ENCODE peak calls at places on chromosome 3, in eight cellular contexts. G is bronchial epithelial cell; Y is esophagus squamous epithelium; W is tibial artery; A is prostate gland; U is naive thymus-derived CD4-positive, alpha-beta T cell; T is adipocyte; J is brain microvascular endothelial cell. M is an unnamed sample.

GRCh38 chr3:20861454-20861853 is 675.4 kb upstream of the SGO1 start:
- DNase-seq in G (no peak), Y (no peak), W (no peak), A (no peak), U (no peak), T (no peak), J (no peak), M (no peak)

GRCh38 chr3:152317956-152318355 is 49.2 kb downstream of the MBNL1 start:
- DNase-seq in G (peak; percentile 33), Y (no peak), W (no peak), A (no peak), U (no peak), T (peak; percentile 61), J (peak; percentile 30), M (no peak)

GRCh38 chr3:116034797-116035196 is 410.5 kb downstream of the LSAMP start:
- DNase-seq in G (no peak), Y (no peak), W (no peak), A (no peak), U (no peak), T (peak; percentile 38), J (no peak), M (no peak)

GRCh38 chr3:34419801-34420200 is 621.4 kb downstream of the PDCD6IP start:
- DNase-seq in G (no peak), Y (no peak), W (no peak), A (no peak), U (no peak), T (peak; percentile 27), J (peak; percentile 1), M (no peak)

GRCh38 chr3:4950948-4951347 is 28.3 kb upstream of the BHLHE40 start:
- DNase-seq in G (no peak), Y (no peak), W (no peak), A (no peak), U (no peak), T (no peak), J (no peak), M (no peak)

GRCh38 chr3:46692566-46692983 is 904 bp downstream of the ALS2CL start:
- DNase-seq in G (peak; percentile 95), Y (no peak), W (peak; percentile 71), A (peak; percentile 27), U (no peak), T (no peak), J (no peak), M (no peak)

GRCh38 chr3:84978833-84979232 is 20.0 kb downstream of the CADM2 start:
- DNase-seq in G (no peak), Y (no peak), W (no peak), A (no peak), U (no peak), T (no peak), J (no peak), M (no peak)

GRCh38 chr3:32401541-32402052 is 9.9 kb downstream of the CMTM7 start:
- DNase-seq in G (peak; percentile 59), Y (peak; percentile 46), W (peak; percentile 90), A (peak; percentile 61), U (peak; percentile 63), T (peak; percentile 83), J (peak; percentile 61), M (no peak)

GRCh38 chr3:72453686-72454085 is 394.6 kb downstream of the SHQ1 start:
- DNase-seq in G (no peak), Y (no peak), W (no peak), A (no peak), U (no peak), T (peak; percentile 36), J (no peak), M (no peak)

GRCh38 chr3:56845505-56845904 is 43.8 kb upstream of the ARHGEF3 start:
- DNase-seq in G (no peak), Y (no peak), W (no peak), A (no peak), U (no peak), T (no peak), J (no peak), M (no peak)

GRCh38 chr3:43503067-43503728 is 118.6 kb downstream of the ANO10 start:
- DNase-seq in G (peak; percentile 45), Y (no peak), W (no peak), A (no peak), U (peak; percentile 61), T (peak; percentile 82), J (no peak), M (no peak)

GRCh38 chr3:34073141-34073540 is 274.7 kb downstream of the PDCD6IP start:
- DNase-seq in G (no peak), Y (no peak), W (no peak), A (no peak), U (no peak), T (no peak), J (no peak), M (no peak)

GRCh38 chr3:54955941-54956340 is 28.1 kb upstream of the LRTM1 start:
- DNase-seq in G (no peak), Y (no peak), W (no peak), A (no peak), U (no peak), T (no peak), J (no peak), M (no peak)

GRCh38 chr3:113275876-113276580 is 64.7 kb downstream of the BOC start:
- DNase-seq in G (peak; percentile 21), Y (no peak), W (peak; percentile 82), A (peak; percentile 28), U (no peak), T (peak; percentile 83), J (peak; percentile 53), M (no peak)

GRCh38 chr3:24396338-24396737 is 98.3 kb downstream of the THRB start:
- DNase-seq in G (no peak), Y (no peak), W (no peak), A (no peak), U (no peak), T (no peak), J (no peak), M (no peak)

GRCh38 chr3:12752803-12753202 is 6.3 kb downstream of the TMEM40 start:
- DNase-seq in G (peak; percentile 40), Y (no peak), W (no peak), A (no peak), U (no peak), T (peak; percentile 23), J (no peak), M (no peak)

GRCh38 chr3:8201886-8202285 is 299.7 kb upstream of the LMCD1 start:
- DNase-seq in G (peak; percentile 45), Y (no peak), W (no peak), A (no peak), U (no peak), T (no peak), J (peak; percentile 66), M (no peak)

GRCh38 chr3:119748996-119749395 is 32.9 kb upstream of the NR1I2 start:
- DNase-seq in G (no peak), Y (no peak), W (no peak), A (no peak), U (no peak), T (no peak), J (no peak), M (no peak)

GRCh38 chr3:187702507-187703033 is at the start of gene RTP2:
- DNase-seq in G (no peak), Y (no peak), W (no peak), A (no peak), U (no peak), T (peak; percentile 70), J (no peak), M (no peak)

GRCh38 chr3:127849368-127849767 is 27.1 kb upstream of the MGLL start:
- DNase-seq in G (no peak), Y (no peak), W (no peak), A (no peak), U (no peak), T (no peak), J (no peak), M (no peak)

GRCh38 chr3:149442845-149443544 is 31.5 kb upstream of the TM4SF4 start:
- DNase-seq in G (peak; percentile 82), Y (no peak), W (no peak), A (no peak), U (no peak), T (peak; percentile 75), J (peak; percentile 85), M (no peak)

GRCh38 chr3:46312996-46313395 is 40.9 kb upstream of the CCR2 start:
- DNase-seq in G (peak; percentile 85), Y (no peak), W (no peak), A (peak; percentile 12), U (no peak), T (peak; percentile 7), J (no peak), M (no peak)

GRCh38 chr3:123448503-123449091 is at the start of gene ADCY5:
- DNase-seq in G (no peak), Y (no peak), W (peak; percentile 74), A (no peak), U (peak; percentile 10), T (peak; percentile 61), J (no peak), M (no peak)
- H3K4me3 ChIP-seq in G (peak within 1 kb of the TSS; percentile 23), Y (peak within 1 kb of the TSS; percentile 68), W (peak within 1 kb of the TSS; percentile 78), A (peak within 1 kb of the TSS; percentile 53), U (peak within 1 kb of the TSS; percentile 46), T (peak within 1 kb of the TSS; percentile 76), J (peak within 1 kb of the TSS; percentile 56), M (peak within 1 kb of the TSS; percentile 77)

DNA sequence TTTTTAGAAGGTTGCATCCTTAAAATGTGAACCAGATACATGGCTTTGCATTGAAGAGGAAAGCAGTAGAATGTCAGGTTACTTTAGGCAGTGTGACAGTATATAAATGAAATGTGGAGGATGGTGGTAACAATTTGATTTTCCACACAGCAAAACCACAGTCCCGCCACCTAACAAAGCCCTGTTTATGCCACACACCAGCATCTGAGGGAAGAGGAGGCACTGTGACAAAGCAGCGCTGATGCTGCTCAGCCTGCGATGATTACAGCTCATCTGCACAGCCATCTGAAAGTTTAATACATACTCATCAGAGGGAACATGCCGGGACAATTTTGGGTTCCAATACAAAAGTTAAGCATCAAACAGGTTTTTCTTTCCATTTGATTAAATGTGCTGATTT is 8.9 kb downstream of the RNF7 start:
- DNase-seq in G (no peak), Y (no peak), W (no peak), A (no peak), U (no peak), T (no peak), J (no peak), M (no peak)
- H3K36me3 ChIP-seq in G (peaks cover 13% of the 10 kb centered on the region), Y (no peaks in the 10 kb centered on the region), W (peaks cover 38% of the 10 kb centered on the region), A (no peaks in the 10 kb centered on the region), U (peaks cover 15% of the 10 kb centered on the region), T (peaks cover 68% of the 10 kb centered on the region), J (peaks cover 33% of the 10 kb centered on the region), M (peaks cover 3% of the 10 kb centered on the region)

GRCh38 chr3:190862209-190863118 is at the start of gene GMNC:
- DNase-seq in G (peak; percentile 80), Y (no peak), W (peak; percentile 90), A (peak; percentile 86), U (peak; percentile 10), T (peak; percentile 91), J (peak; percentile 76), M (no peak)
- H3K4me3 ChIP-seq in G (peak within 1 kb of the TSS; percentile 57), Y (peak within 1 kb of the TSS; percentile 71), W (peak within 1 kb of the TSS; percentile 71), A (peak within 1 kb of the TSS; percentile 57), U (no peak within 1 kb of the TSS), T (peak within 1 kb of the TSS; percentile 91), J (peak within 1 kb of the TSS; percentile 66), M (peak within 1 kb of the TSS; percentile 56)

GRCh38 chr3:185927501-185928200 is 10.2 kb downstream of the TRA2B start:
- DNase-seq in G (no peak), Y (no peak), W (no peak), A (no peak), U (no peak), T (no peak), J (no peak), M (no peak)
- H3K36me3 ChIP-seq in G (peaks cover 16% of the 10 kb centered on the region), Y (peaks cover 16% of the 10 kb centered on the region), W (peaks cover 28% of the 10 kb centered on the region), A (peaks cover 6% of the 10 kb centered on the region), U (peaks cover 45% of the 10 kb centered on the region), T (peaks cover 47% of the 10 kb centered on the region), J (peaks cover 40% of the 10 kb centered on the region), M (peaks cover 36% of the 10 kb centered on the region)